ENCODE peak calls at places on chromosomes 7 and 10, in seven cellular contexts. M is neural progenitor cell, N is endothelial cell of umbilical vein, F is GM23338, C is MM.1S, S is HCT116, B is A673. G is an unnamed sample.

GRCh38 chr10:59885430-59886134 is 20.8 kb downstream of the CCDC6 start:
- DNase-seq in C (peak), B (no peak), F (no peak), S (no peak), M (no peak), N (no peak), G (no peak)

GRCh38 chr10:17673517-17674051 is 29.6 kb downstream of the STAM start:
- DNase-seq in B (peak), N (no peak), C (no peak), S (peak), F (peak), M (peak), G (peak)

GRCh38 chr10:49689882-49690510 is 10.5 kb downstream of the C10orf53 start:
- DNase-seq in N (no peak), B (no peak), M (peak), F (peak), C (no peak), S (no peak), G (no peak)

GRCh38 chr7:10860516-10860915 is 113.2 kb upstream of the PHF14 start:
- DNase-seq in S (no peak), F (peak), M (no peak), C (no peak), B (no peak), N (no peak), G (no peak)

GRCh38 chr7:137992738-137993394 is 9.0 kb downstream of the CREB3L2 start:
- DNase-seq in C (no peak), B (no peak), F (no peak), S (no peak), M (no peak), N (peak), G (peak)

GRCh38 chr7:120254845-120255244 is 18.1 kb upstream of the KCND2 start:
- DNase-seq in S (no peak), N (no peak), C (no peak), M (no peak), B (no peak), F (no peak), G (no peak)

GRCh38 chr10:75261813-75262725 is 26.3 kb upstream of the COMTD1 start:
- DNase-seq in B (no peak), M (no peak), S (no peak), F (no peak), N (no peak), C (no peak), G (no peak)

GRCh38 chr7:17266559-17266958 is 31.9 kb upstream of the AHR start:
- DNase-seq in S (no peak), N (no peak), C (no peak), M (no peak), B (no peak), F (no peak), G (no peak)

GRCh38 chr7:92588561-92588960 is 1.6 kb downstream of the FAM133B start:
- DNase-seq in B (peak), C (no peak), N (no peak), M (no peak), S (no peak), F (peak), G (no peak)

GRCh38 chr7:67311901-67312300 is 315.3 kb downstream of the TYW1 start:
- DNase-seq in B (no peak), F (no peak), S (no peak), C (no peak), M (no peak), N (no peak), G (peak)

GRCh38 chr7:30069096-30069867 is 41.1 kb downstream of the PLEKHA8 start:
- DNase-seq in B (no peak), C (no peak), S (no peak), F (no peak), N (no peak), M (no peak), G (no peak)

GRCh38 chr10:48634198-48634983 is 29.5 kb upstream of the ARHGAP22 start:
- DNase-seq in N (no peak), S (no peak), B (peak), F (no peak), M (no peak), C (peak), G (peak)

GRCh38 chr7:104207731-104208420 is at the start of gene ORC5:
- DNase-seq in M (peak), F (peak), S (peak), N (peak), C (peak), B (peak), G (peak)

GRCh38 chr7:148478551-148478950 is 112.0 kb upstream of the C7orf33 start:
- DNase-seq in N (no peak), S (no peak), C (no peak), M (peak), B (no peak), F (peak), G (no peak)

GRCh38 chr10:78350286-78350685 is 316.6 kb downstream of the RPS24 start:
- DNase-seq in B (no peak), S (no peak), N (no peak), C (no peak), F (no peak), M (no peak), G (no peak)

GRCh38 chr10:29465384-29465783 is 169.4 kb downstream of the SVIL start:
- DNase-seq in B (no peak), M (no peak), N (no peak), F (peak), S (no peak), C (no peak), G (no peak)

GRCh38 chr10:35821339-35821911 is 179.3 kb upstream of the FZD8 start:
- DNase-seq in N (no peak), B (peak), S (no peak), F (no peak), C (no peak), M (no peak), G (peak)

GRCh38 chr7:107938448-107939250 is 47.7 kb downstream of the DLD start:
- DNase-seq in B (no peak), M (no peak), C (no peak), N (peak), S (no peak), F (no peak), G (peak)

GRCh38 chr7:139109983-139110411 is 477 bp upstream of the ZC3HAV1 start:
- DNase-seq in B (no peak), N (no peak), S (no peak), C (no peak), F (no peak), M (no peak), G (no peak)

GRCh38 chr7:100171087-100171681 is 2.8 kb upstream of the GAL3ST4 start:
- DNase-seq in M (peak), B (no peak), N (no peak), S (no peak), F (peak), C (no peak), G (no peak)

GRCh38 chr7:100170111-100170897 is 1.9 kb upstream of the GAL3ST4 start:
- DNase-seq in C (no peak), M (no peak), S (no peak), B (no peak), F (no peak), N (no peak), G (no peak)

GRCh38 chr7:100173806-100174495 is 3.2 kb downstream of the GPC2 start:
- DNase-seq in F (no peak), B (no peak), N (no peak), C (no peak), M (no peak), S (no peak), G (no peak)

GRCh38 chr7:100169147-100169850 is 882 bp upstream of the GAL3ST4 start:
- DNase-seq in S (no peak), C (no peak), M (no peak), N (no peak), B (no peak), F (no peak), G (no peak)

GRCh38 chr7:100171840-100172239 is 3.4 kb upstream of the GAL3ST4 start:
- DNase-seq in F (peak), S (no peak), M (no peak), C (no peak), N (no peak), B (no peak), G (no peak)
- TF ChIP-seq EZH2 in F (no peak), S (no peak), M (no peak), C (peak), N (no peak), B (no peak), G (no peak)

GRCh38 chr10:7408494-7409044 is 2.3 kb downstream of the SFMBT2 start:
- DNase-seq in S (no peak), M (peak), C (peak), N (peak), B (peak), F (peak), G (no peak)
- TF ChIP-seq EZH2 in S (no peak), M (peak), C (no peak), N (no peak), B (no peak), F (peak), G (no peak)

GRCh38 chr7:97003262-97004236 is 1.8 kb upstream of the DLX6 start:
- DNase-seq in N (no peak), S (no peak), C (no peak), M (peak), B (no peak), F (peak), G (no peak)
- TF ChIP-seq EZH2 in N (peak), S (no peak), C (no peak), M (peak), B (no peak), F (peak), G (peak)

GRCh38 chr10:104639595-104640338 is 1.3 kb upstream of the SORCS3 start:
- DNase-seq in F (peak), N (no peak), C (no peak), B (no peak), M (peak), S (no peak), G (no peak)

GRCh38 chr10:104642001-104642270 is 846 bp downstream of the SORCS3 start:
- DNase-seq in M (peak), F (peak), B (no peak), C (no peak), N (no peak), S (no peak), G (no peak)

GRCh38 chr10:104641150-104642000 is at the start of gene SORCS3:
- DNase-seq in N (no peak), F (peak), B (no peak), S (no peak), C (no peak), M (peak), G (no peak)

GRCh38 chr10:104638861-104639594 is 2.1 kb upstream of the SORCS3 start:
- DNase-seq in C (peak), F (peak), N (no peak), S (no peak), B (peak), M (peak), G (no peak)

DNA sequence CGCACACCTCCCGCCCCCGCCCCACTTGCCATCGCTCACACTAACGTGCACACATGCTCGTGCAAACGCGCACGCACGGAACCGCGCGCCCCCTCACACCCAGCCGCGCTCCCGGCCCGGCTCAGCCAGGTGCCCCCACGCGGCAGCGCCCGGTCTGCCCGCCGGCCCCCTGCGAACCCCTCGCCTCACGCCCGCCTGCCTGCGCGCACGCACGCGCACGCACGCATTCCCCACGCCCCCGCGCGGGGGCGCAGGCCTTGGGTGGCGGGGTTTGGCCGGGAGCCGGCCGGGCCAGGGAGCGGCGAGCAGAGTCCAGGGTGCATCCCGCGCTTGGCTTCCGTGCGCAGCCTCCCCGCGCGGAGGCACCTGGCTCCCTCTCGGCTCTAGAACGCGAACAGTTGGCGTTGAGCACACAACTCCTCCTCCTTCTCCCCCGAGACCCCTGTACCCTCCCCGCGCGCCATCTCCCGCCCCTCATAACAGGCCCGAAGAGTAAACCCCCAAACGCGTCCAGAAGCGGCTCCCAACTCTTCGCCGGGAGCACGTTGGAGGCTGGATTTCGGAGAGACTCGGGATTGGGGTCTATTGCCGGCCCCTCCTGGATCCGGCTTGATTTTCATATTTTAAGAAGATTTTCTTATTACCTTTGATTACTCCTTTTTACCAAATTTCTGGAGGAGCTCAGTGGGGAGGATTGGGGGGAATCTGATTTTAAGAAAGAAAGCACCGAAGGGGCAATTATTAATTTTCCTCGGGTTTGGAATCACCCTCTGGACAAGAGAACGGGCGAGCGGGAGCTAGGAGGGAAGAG is 546 bp upstream of the SORCS3 start:
- DNase-seq in N (no peak), S (no peak), B (no peak), C (no peak), M (peak), F (peak), G (no peak)
- TF ChIP-seq EZH2 in N (peak), S (no peak), B (peak), C (no peak), M (peak), F (peak), G (no peak)

DNA sequence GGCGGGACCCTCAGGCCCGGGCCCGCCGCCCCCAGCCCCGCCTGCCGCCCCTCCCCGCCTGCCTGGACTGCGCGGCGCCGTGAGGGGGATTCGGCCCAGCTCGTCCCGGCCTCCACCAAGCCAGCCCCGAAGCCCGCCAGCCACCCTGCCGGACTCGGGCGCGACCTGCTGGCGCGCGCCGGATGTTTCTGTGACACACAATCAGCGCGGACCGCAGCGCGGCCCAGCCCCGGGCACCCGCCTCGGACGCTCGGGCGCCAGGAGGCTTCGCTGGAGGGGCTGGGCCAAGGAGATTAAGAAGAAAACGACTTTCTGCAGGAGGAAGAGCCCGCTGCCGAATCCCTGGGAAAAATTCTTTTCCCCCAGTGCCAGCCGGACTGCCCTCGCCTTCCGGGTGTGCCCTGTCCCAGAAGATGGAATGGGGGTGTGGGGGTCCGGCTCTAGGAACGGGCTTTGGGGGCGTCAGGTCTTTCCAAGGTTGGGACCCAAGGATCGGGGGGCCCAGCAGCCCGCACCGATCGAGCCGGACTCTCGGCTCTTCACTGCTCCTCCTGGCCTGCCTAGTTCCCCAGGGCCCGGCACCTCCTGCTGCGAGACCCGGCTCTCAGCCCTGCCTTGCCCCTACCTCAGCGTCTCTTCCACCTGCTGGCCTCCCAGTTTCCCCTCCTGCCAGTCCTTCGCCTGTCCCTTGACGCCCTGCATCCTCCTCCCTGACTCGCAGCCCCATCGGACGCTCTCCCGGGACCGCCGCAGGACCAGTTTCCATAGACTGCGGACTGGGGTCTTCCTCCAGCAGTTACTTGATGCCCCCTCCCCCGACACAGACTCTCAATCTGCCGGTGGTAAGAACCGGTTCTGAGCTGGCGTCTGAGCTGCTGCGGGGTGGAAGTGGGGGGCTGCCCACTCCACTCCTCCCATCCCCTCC is 82.7 kb downstream of the PAX2 start:
- DNase-seq in B (peak), S (no peak), C (peak), F (peak), M (peak), N (no peak), G (no peak)
- TF ChIP-seq EZH2 in B (peak), S (no peak), C (no peak), F (peak), M (peak), N (peak), G (peak)

GRCh38 chr7:94907026-94907419 is 371 bp upstream of the PPP1R9A start:
- DNase-seq in S (peak), C (no peak), N (no peak), B (peak), M (no peak), F (peak), G (no peak)
- TF ChIP-seq EZH2 in S (no peak), C (no peak), N (no peak), B (no peak), M (no peak), F (no peak), G (no peak)